ENCODE peak calls at places on chromosomes 6 and 20, in four cellular contexts. Y is epithelial cell of esophagus, A is cardiac fibroblast, I is AG04449. L is an unnamed sample.

GRCh38 chr20:46169245-46170171 is 51.4 kb downstream of the CD40 start:
- DNase-seq in Y (peak; percentile 67), I (no peak), A (no peak), L (no peak)

GRCh38 chr6:117401799-117402198 is 23.9 kb downstream of the ROS1 start:
- DNase-seq in I (no peak), A (no peak), Y (no peak), L (no peak)

GRCh38 chr20:43284481-43284880 is 94.8 kb upstream of the PTPRT start:
- DNase-seq in A (no peak), I (no peak), Y (no peak), L (no peak)

GRCh38 chr6:42156638-42157037 is 14.2 kb upstream of the C6orf132 start:
- DNase-seq in I (no peak), Y (no peak), A (no peak), L (no peak)

GRCh38 chr6:143810745-143811144 is 32.4 kb upstream of the LTV1 start:
- DNase-seq in A (no peak), Y (no peak), I (no peak), L (no peak)

GRCh38 chr6:158329531-158329930 is 17.3 kb downstream of the TULP4 start:
- DNase-seq in A (no peak), Y (no peak), I (no peak), L (no peak)

GRCh38 chr20:19944772-19945459 is 72.2 kb upstream of the NAA20 start:
- DNase-seq in I (no peak), Y (no peak), A (no peak), L (no peak)

GRCh38 chr6:133631421-133631820 is 257.5 kb upstream of the TCF21 start:
- DNase-seq in I (no peak), A (peak; percentile 75), Y (no peak), L (no peak)

GRCh38 chr20:7383218-7383617 is 557.0 kb downstream of the HAO1 start:
- DNase-seq in Y (no peak), I (no peak), A (no peak), L (no peak)

GRCh38 chr6:103122766-103123601 is 1729.5 kb downstream of the GRIK2 start:
- DNase-seq in A (peak; percentile 34), Y (peak; percentile 79), I (no peak), L (peak; percentile 56)

GRCh38 chr20:61924211-61924857 is 141.3 kb downstream of the TAF4 start:
- DNase-seq in I (no peak), A (no peak), Y (no peak), L (no peak)

GRCh38 chr6:79864001-79864400 is 83.4 kb downstream of the ELOVL4 start:
- DNase-seq in Y (no peak), I (no peak), A (no peak), L (no peak)

GRCh38 chr6:28841290-28841689 is 82.5 kb downstream of the TRIM27 start:
- DNase-seq in I (no peak), A (no peak), Y (no peak), L (no peak)

GRCh38 chr6:137148291-137149076 is 25.0 kb downstream of the IL22RA2 start:
- DNase-seq in Y (peak; percentile 81), I (no peak), A (peak; percentile 12), L (no peak)

GRCh38 chr6:108699290-108700041 is 138.7 kb downstream of the FOXO3 start:
- DNase-seq in A (peak; percentile 70), I (no peak), Y (no peak), L (no peak)

GRCh38 chr6:4805553-4806307 is 29.5 kb downstream of the CDYL start:
- DNase-seq in I (no peak), A (peak; percentile 52), Y (peak; percentile 76), L (no peak)

GRCh38 chr6:100203391-100203790 is 209.4 kb upstream of the MCHR2 start:
- DNase-seq in Y (peak; percentile 90), I (peak; percentile 95), A (peak; percentile 91), L (no peak)

GRCh38 chr20:7770046-7770445 is 170.2 kb downstream of the HAO1 start:
- DNase-seq in I (no peak), Y (no peak), A (no peak), L (no peak)

GRCh38 chr20:37534401-37535157 is 6.9 kb upstream of the BLCAP start:
- DNase-seq in A (peak; percentile 88), I (no peak), Y (peak; percentile 83), L (peak; percentile 72)

GRCh38 chr20:1818895-1819294 is 76.3 kb upstream of the SIRPA start:
- DNase-seq in Y (no peak), A (no peak), I (no peak), L (no peak)

GRCh38 chr20:50193169-50193850 is 2.7 kb downstream of the CEBPB start:
- DNase-seq in Y (no peak), A (peak; percentile 52), I (no peak), L (no peak)

GRCh38 chr6:49328051-49328450 is 135.0 kb downstream of the MMUT start:
- DNase-seq in Y (no peak), I (no peak), A (peak; percentile 49), L (no peak)

GRCh38 chr6:129331450-129332138 is 378.4 kb downstream of the ARHGAP18 start:
- DNase-seq in Y (peak; percentile 26), A (peak; percentile 50), I (no peak), L (no peak)

GRCh38 chr6:161744211-161745067 is 470.6 kb upstream of the AGPAT4 start:
- DNase-seq in I (no peak), A (no peak), Y (no peak), L (no peak)

GRCh38 chr20:297925-298754 is 770 bp downstream of the ZCCHC3 start:
- DNase-seq in A (peak; percentile 77), Y (peak; percentile 61), I (no peak), L (peak; percentile 75)

GRCh38 chr6:7138111-7138510 is 30.4 kb downstream of the RREB1 start:
- DNase-seq in I (no peak), Y (no peak), A (no peak), L (no peak)

GRCh38 chr20:60718743-60719142 is 533.3 kb upstream of the CDH4 start:
- DNase-seq in A (no peak), Y (no peak), I (no peak), L (no peak)

DNA sequence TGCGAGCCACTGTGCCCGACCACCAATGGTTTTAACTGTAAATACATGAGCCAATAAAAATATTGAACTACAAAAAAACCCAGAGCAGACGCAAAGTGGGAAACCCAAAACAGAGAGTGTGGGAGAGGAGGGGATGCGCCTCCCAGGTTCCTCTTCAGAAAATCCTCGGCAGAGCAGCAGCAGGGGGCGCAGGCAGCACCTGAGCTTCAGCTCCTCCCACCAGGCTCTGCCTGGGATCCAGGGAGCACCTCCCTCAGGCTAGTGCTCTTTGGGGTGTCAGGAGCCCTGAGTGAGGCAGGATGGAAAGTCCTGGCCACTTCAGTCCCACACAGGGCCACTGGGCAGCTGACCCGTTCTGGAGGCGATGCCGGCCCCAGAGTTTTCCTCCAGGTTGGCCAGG is 536.9 kb upstream of the CDH4 start:
- DNase-seq in I (no peak), Y (no peak), A (no peak), L (no peak)
- TF ChIP-seq CTCF in I (no peak), Y (no peak), A (no peak), L (peak; percentile 57)

DNA sequence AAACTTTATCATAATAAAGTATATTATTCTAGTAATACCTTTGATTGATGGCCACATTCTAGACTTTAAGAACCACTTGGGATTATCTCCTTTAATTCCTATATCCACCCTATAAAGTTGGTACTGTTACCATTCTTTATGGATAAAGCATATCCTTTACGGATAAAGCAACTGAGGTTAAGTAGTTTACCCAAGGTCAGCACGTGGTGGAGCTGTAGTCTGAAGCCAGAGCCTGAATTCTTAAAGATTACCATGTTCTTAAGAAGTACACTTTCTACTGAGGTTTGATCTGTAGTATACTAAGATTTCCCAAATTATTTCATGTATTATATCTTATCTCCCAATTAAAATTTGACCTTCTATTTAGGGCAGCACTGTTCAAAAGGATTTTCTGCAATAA is 3.0 kb upstream of the NCOA7 start:
- DNase-seq in I (no peak), Y (peak; percentile 27), A (peak; percentile 81), L (no peak)
- TF ChIP-seq CTCF in I (no peak), Y (peak; percentile 20), A (no peak), L (peak; percentile 29)

GRCh38 chr6:36075656-36076055 is 48.0 kb downstream of the MAPK14 start:
- DNase-seq in A (no peak), I (no peak), Y (peak; percentile 54), L (no peak)
- TF ChIP-seq CTCF in A (no peak), I (no peak), Y (peak; percentile 54), L (peak; percentile 60)

DNA sequence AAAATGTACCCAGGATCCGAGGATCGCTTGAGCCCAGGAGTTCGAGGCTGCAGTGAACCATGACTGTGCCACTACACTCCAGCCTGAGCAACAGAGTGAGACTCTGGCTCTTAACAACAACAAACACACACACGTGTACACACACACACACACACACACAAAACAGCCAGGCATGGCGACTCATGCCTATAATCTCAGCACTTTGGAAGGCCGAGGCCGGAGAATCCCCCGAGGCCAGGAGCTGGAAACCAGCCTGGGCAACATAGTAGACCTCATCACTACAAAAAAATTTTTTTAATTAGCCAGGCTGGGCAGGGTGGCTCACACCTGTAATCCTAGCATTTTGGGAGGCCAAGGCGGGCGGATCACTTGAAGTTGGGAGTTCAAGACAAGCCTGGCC is 23.3 kb upstream of the ARFGEF2 start:
- DNase-seq in I (no peak), A (peak; percentile 17), Y (peak; percentile 52), L (no peak)
- TF ChIP-seq CTCF in I (no peak), A (no peak), Y (no peak), L (no peak)

DNA sequence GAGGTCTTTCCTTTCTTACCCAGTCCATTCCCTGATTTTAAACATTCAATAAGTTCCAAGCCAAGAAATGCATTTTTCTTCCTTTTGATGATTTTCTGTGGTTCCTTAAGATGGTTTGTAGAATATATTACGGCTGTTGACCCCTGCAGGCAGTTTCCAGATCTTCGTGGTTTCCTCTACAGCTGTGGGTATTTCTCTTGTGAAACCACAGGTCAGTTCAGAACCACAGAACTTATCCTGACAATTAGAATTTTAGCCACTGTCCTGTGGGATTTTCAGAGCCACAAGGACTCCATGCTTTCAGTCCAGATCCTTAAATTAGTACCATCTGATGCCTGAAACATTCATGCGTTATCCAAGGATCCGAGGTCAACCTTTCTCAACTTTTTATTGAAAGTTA is 29.7 kb upstream of the EXOC2 start:
- DNase-seq in I (no peak), A (peak; percentile 50), Y (no peak), L (no peak)
- TF ChIP-seq CTCF in I (no peak), A (no peak), Y (no peak), L (no peak)

DNA sequence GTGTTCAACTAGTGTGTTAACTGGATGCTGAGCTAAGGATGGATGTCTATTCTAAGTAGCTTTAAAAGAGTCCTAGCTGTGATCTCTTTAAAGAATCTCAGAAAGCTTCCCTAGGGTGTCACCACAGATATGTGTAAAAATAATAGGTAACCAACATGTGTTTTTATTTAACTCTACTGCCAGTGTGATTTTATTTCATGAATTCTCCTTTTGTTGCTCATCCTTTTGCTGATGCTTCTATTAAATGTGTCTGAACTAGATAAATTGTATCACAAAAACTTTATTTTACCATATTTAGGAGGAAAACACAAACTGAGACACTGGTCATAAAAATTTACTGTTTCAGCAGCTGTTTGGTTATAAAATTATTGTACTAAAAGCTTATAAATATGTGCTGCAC is 809.4 kb upstream of the CITED2 start:
- DNase-seq in Y (no peak), A (no peak), I (peak; percentile 51), L (no peak)
- TF ChIP-seq CTCF in Y (no peak), A (no peak), I (no peak), L (no peak)

L was measured in LNCaP clone FGC.